ENCODE peak calls at places on chromosomes 11 and 22, in five cellular contexts. Y is iris pigment epithelial cell, K is left lobe of liver, P is anterior cingulate cortex, V is T-helper 1 cell. F is an unnamed sample.

GRCh38 chr22:46761539-46762237 is 762 bp upstream of the TBC1D22A start:
- DNase-seq in V (no peak), K (no peak), Y (no peak), P (no peak), F (no peak)

GRCh38 chr11:5042091-5042490 is 4.2 kb upstream of the OR52J3 start:
- DNase-seq in V (no peak), P (no peak), Y (peak), K (no peak), F (no peak)

GRCh38 chr11:36240178-36240577 is 49.0 kb downstream of the COMMD9 start:
- DNase-seq in K (no peak), V (no peak), P (no peak), Y (no peak), F (no peak)

GRCh38 chr11:117807482-117808272 is 10.7 kb upstream of the DSCAML1 start:
- DNase-seq in K (no peak), P (peak), Y (peak), V (peak), F (peak)

GRCh38 chr11:117179048-117179999 is 781 bp downstream of the SIDT2 start:
- DNase-seq in V (peak), Y (no peak), K (peak), P (no peak), F (peak)

GRCh38 chr11:68430384-68430783 is 30.2 kb upstream of the PPP6R3 start:
- DNase-seq in Y (no peak), P (no peak), V (no peak), K (no peak), F (no peak)

GRCh38 chr11:1832989-1833365 is 1.8 kb upstream of the SYT8 start:
- DNase-seq in P (no peak), K (no peak), V (no peak), Y (no peak), F (no peak)

GRCh38 chr11:72842644-72843330 is 28.6 kb downstream of the ATG16L2 start:
- DNase-seq in K (no peak), P (no peak), Y (no peak), V (no peak), F (no peak)

GRCh38 chr11:43282607-43283440 is 29.0 kb upstream of the API5 start:
- DNase-seq in V (peak), K (no peak), P (no peak), Y (peak), F (peak)

GRCh38 chr11:20912046-20912821 is 242.8 kb downstream of the NELL1 start:
- DNase-seq in V (no peak), Y (no peak), P (no peak), K (no peak), F (no peak)

GRCh38 chr11:9030601-9031000 is 26.8 kb upstream of the NRIP3 start:
- DNase-seq in Y (no peak), V (no peak), K (no peak), P (no peak), F (no peak)

GRCh38 chr11:90496722-90497121 is 273.9 kb upstream of the CHORDC1 start:
- DNase-seq in K (no peak), V (no peak), Y (no peak), P (no peak), F (no peak)

GRCh38 chr11:73653996-73654395 is 7.6 kb downstream of the PLEKHB1 start:
- DNase-seq in Y (no peak), V (no peak), P (no peak), K (no peak), F (no peak)

GRCh38 chr22:37231406-37232139 is 12.5 kb downstream of the RAC2 start:
- DNase-seq in P (no peak), K (no peak), V (no peak), Y (no peak), F (no peak)

GRCh38 chr11:64211181-64211872 is 4.8 kb downstream of the FERMT3 start:
- DNase-seq in P (no peak), K (no peak), V (no peak), Y (no peak), F (no peak)

GRCh38 chr22:48222742-48223487 is 1460.5 kb downstream of the TBC1D22A start:
- DNase-seq in K (peak), P (no peak), V (no peak), Y (no peak), F (no peak)

GRCh38 chr22:37647928-37648327 is 8.5 kb downstream of the SH3BP1 start:
- DNase-seq in K (no peak), V (no peak), P (no peak), Y (no peak), F (no peak)

GRCh38 chr22:49020314-49020713 is 807.4 kb downstream of the BRD1 start:
- DNase-seq in Y (no peak), K (no peak), P (no peak), V (no peak), F (no peak)

GRCh38 chr11:85663781-85664560 is 958 bp downstream of the CREBZF start:
- DNase-seq in K (peak), P (peak), Y (peak), V (peak), F (peak)

GRCh38 chr11:75380245-75380644 is 19.1 kb upstream of the RPS3 start:
- DNase-seq in K (no peak), Y (no peak), V (no peak), P (no peak), F (no peak)

GRCh38 chr11:118708296-118708695 is 28.8 kb upstream of the TREH start:
- DNase-seq in P (no peak), V (no peak), Y (no peak), K (no peak), F (no peak)

GRCh38 chr11:76096552-76096951 is 109.8 kb downstream of the WNT11 start:
- DNase-seq in Y (no peak), V (no peak), P (no peak), K (no peak), F (no peak)

GRCh38 chr22:37267128-37267587 is 15.2 kb upstream of the CYTH4 start:
- DNase-seq in Y (peak), V (peak), P (no peak), K (no peak), F (peak)

GRCh38 chr11:129222158-129222557 is 30.0 kb upstream of the ARHGAP32 start:
- DNase-seq in Y (no peak), K (no peak), P (no peak), V (no peak), F (no peak)

GRCh38 chr22:47124946-47125345 is 362.5 kb downstream of the TBC1D22A start:
- DNase-seq in V (no peak), P (no peak), K (no peak), Y (no peak), F (no peak)

GRCh38 chr11:11604340-11604992 is 17.3 kb downstream of the GALNT18 start:
- DNase-seq in Y (no peak), K (no peak), V (no peak), P (no peak), F (no peak)